ENCODE peak calls at places on chromosomes 3 and 15, in ten cellular contexts. A is activated T-cell treated with anti-CD3 and anti-CD28 coated beads, Interleukin-2, amount 50 U/mL, for 4 hours; L is left lung; F is stimulated activated naive B cell treated with anti-CD40 and anti-IgM and Interleukin-4, amounts not matched to agents 10 μg/mL and 1 μg/mL and 100 μg/mL, for 72 hours; B is left ventricle myocardium superior; Y is SK-N-SH treated with all-trans-retinoic acid at 6 μM for 48 hours; I is activated CD8-positive, alpha-beta memory T cell treated with anti-CD3 and anti-CD28 coated beads, Interleukin-2, amount 10 ng/mL, durations not matched to agents 7 days and 5 days; D is CD4-positive, alpha-beta T cell; H is central memory CD8-positive, alpha-beta T cell; S is right cardiac atrium. X is an unnamed sample.

GRCh38 chr3:188749010-188749617 is 422.7 kb upstream of the TPRG1 start:
- ATAC-seq in A (peak; percentile 43), L (peak; percentile 44), F (no peak), B (no peak), Y (peak; percentile 42), I (peak; percentile 55), D (peak; percentile 80), H (peak; percentile 65), S (peak; percentile 37), X (no peak)

GRCh38 chr15:43250785-43251184 is 15.9 kb downstream of the TGM5 start:
- ATAC-seq in A (no peak), L (no peak), F (no peak), B (no peak), Y (no peak), I (no peak), D (no peak), H (no peak), S (no peak), X (no peak)

GRCh38 chr15:26475554-26475953 is 297.3 kb downstream of the GABRB3 start:
- ATAC-seq in A (no peak), L (no peak), F (no peak), B (no peak), Y (no peak), I (no peak), D (no peak), H (no peak), S (no peak), X (no peak)

GRCh38 chr15:60528530-60528929 is 49.6 kb upstream of the ICE2 start:
- ATAC-seq in A (peak; percentile 93), L (peak; percentile 24), F (no peak), B (peak; percentile 43), Y (no peak), I (no peak), D (peak; percentile 78), H (peak; percentile 93), S (peak; percentile 20), X (no peak)

GRCh38 chr15:84863480-84864428 is 20.7 kb upstream of the SLC28A1 start:
- ATAC-seq in A (no peak), L (no peak), F (no peak), B (peak; percentile 29), Y (peak; percentile 31), I (no peak), D (no peak), H (no peak), S (peak; percentile 73), X (no peak)

GRCh38 chr3:197417451-197417850 is 119.0 kb upstream of the DLG1 start:
- ATAC-seq in A (no peak), L (no peak), F (no peak), B (peak; percentile 26), Y (no peak), I (no peak), D (no peak), H (no peak), S (no peak), X (no peak)

GRCh38 chr3:86815880-86816279 is 175.1 kb downstream of the VGLL3 start:
- ATAC-seq in A (no peak), L (no peak), F (no peak), B (no peak), Y (no peak), I (no peak), D (no peak), H (no peak), S (no peak), X (no peak)

GRCh38 chr3:178777718-178778411 is 241.6 kb downstream of the KCNMB2 start:
- ATAC-seq in A (peak; percentile 40), L (no peak), F (peak; percentile 91), B (no peak), Y (no peak), I (no peak), D (no peak), H (no peak), S (peak; percentile 62), X (no peak)

GRCh38 chr15:88048237-88048636 is 208.3 kb downstream of the NTRK3 start:
- ATAC-seq in A (no peak), L (no peak), F (no peak), B (no peak), Y (no peak), I (no peak), D (no peak), H (no peak), S (no peak), X (no peak)

GRCh38 chr3:106068795-106069194 is 200.0 kb upstream of the CBLB start:
- ATAC-seq in A (peak; percentile 94), L (no peak), F (no peak), B (peak; percentile 92), Y (no peak), I (peak; percentile 96), D (no peak), H (peak; percentile 99), S (peak; percentile 79), X (no peak)

GRCh38 chr3:48519244-48519643 is 15.3 kb upstream of the SHISA5 start:
- ATAC-seq in A (peak; percentile 8), L (no peak), F (no peak), B (no peak), Y (no peak), I (no peak), D (no peak), H (no peak), S (no peak), X (no peak)

GRCh38 chr3:115239717-115240116 is 92.6 kb upstream of the ZBTB20 start:
- ATAC-seq in A (no peak), L (peak; percentile 89), F (no peak), B (peak; percentile 97), Y (peak; percentile 97), I (no peak), D (no peak), H (no peak), S (peak; percentile 99), X (no peak)

GRCh38 chr15:29451201-29451781 is 181.7 kb upstream of the NSMCE3 start:
- ATAC-seq in A (no peak), L (peak; percentile 15), F (no peak), B (peak; percentile 53), Y (no peak), I (no peak), D (no peak), H (no peak), S (peak; percentile 68), X (peak; percentile 18)

GRCh38 chr15:93041159-93041547 is 47.9 kb downstream of the RGMA start:
- ATAC-seq in A (no peak), L (no peak), F (no peak), B (no peak), Y (no peak), I (no peak), D (no peak), H (no peak), S (no peak), X (no peak)

GRCh38 chr15:78915341-78916087 is 29.3 kb downstream of the CTSH start:
- ATAC-seq in A (no peak), L (peak; percentile 61), F (peak; percentile 67), B (peak; percentile 68), Y (no peak), I (no peak), D (no peak), H (no peak), S (peak; percentile 75), X (peak; percentile 54)

GRCh38 chr3:152127058-152127457 is 141.7 kb upstream of the MBNL1 start:
- ATAC-seq in A (peak; percentile 94), L (no peak), F (peak; percentile 99), B (no peak), Y (no peak), I (peak; percentile 86), D (no peak), H (peak; percentile 67), S (no peak), X (peak; percentile 94)

GRCh38 chr15:63668601-63669000 is 71.4 kb downstream of the FBXL22 start:
- ATAC-seq in A (peak; percentile 41), L (no peak), F (peak; percentile 58), B (no peak), Y (no peak), I (peak; percentile 69), D (peak; percentile 71), H (peak; percentile 74), S (no peak), X (no peak)

GRCh38 chr3:30578479-30578878 is 27.9 kb upstream of the TGFBR2 start:
- ATAC-seq in A (no peak), L (peak; percentile 85), F (peak; percentile 46), B (peak; percentile 56), Y (no peak), I (no peak), D (no peak), H (no peak), S (peak; percentile 69), X (peak; percentile 56)

GRCh38 chr3:186283651-186284445 is 78.2 kb downstream of the DGKG start:
- ATAC-seq in A (no peak), L (no peak), F (no peak), B (no peak), Y (no peak), I (no peak), D (no peak), H (no peak), S (no peak), X (no peak)

GRCh38 chr15:63052961-63053698 is 10.6 kb downstream of the TPM1 start:
- ATAC-seq in A (no peak), L (no peak), F (no peak), B (peak; percentile 25), Y (peak; percentile 2), I (no peak), D (no peak), H (no peak), S (peak; percentile 50), X (no peak)

GRCh38 chr15:62658498-62658897 is 384.0 kb upstream of the TPM1 start:
- ATAC-seq in A (no peak), L (peak; percentile 84), F (peak; percentile 43), B (peak; percentile 75), Y (no peak), I (peak; percentile 58), D (no peak), H (no peak), S (peak; percentile 64), X (peak; percentile 79)

GRCh38 chr3:141193431-141193830 is 38.2 kb upstream of the PXYLP1 start:
- ATAC-seq in A (no peak), L (no peak), F (no peak), B (no peak), Y (no peak), I (no peak), D (no peak), H (no peak), S (no peak), X (no peak)

X was measured in stimulated activated memory B cell treated with anti-CD40 and anti-IgM and Interleukin-4, amounts not matched to agents 10 μg/mL and 1 μg/mL and 100 μg/mL, for 72 hours.